ENCODE peak calls at places on chromosomes 1 and 21, in five cellular contexts. V, M, K, O and G are unnamed samples.
A peak's percentile ranks its signal among the peaks of the same experiment; 100 is the strongest.

GRCh38 chr21:24375201-24375600 is 1232.1 kb downstream of the MRPL39 start:
- DNase-seq in O (no peak), V (no peak), M (no peak), K (peak; percentile 7), G (no peak)

GRCh38 chr21:43865471-43866181 is 603 bp downstream of the AGPAT3 start:
- DNase-seq in M (no peak), O (peak; percentile 69), V (peak; percentile 15), K (peak; percentile 45), G (peak; percentile 36)

GRCh38 chr1:54885863-54886723 is 902 bp downstream of the DHCR24 start:
- DNase-seq in M (no peak), K (no peak), V (no peak), O (peak; percentile 66), G (peak; percentile 46)

GRCh38 chr1:66778266-66778665 is 22.8 kb downstream of the INSL5 start:
- DNase-seq in V (no peak), K (no peak), O (no peak), M (no peak), G (no peak)

GRCh38 chr1:205061665-205062069 is 18.7 kb downstream of the CNTN2 start:
- DNase-seq in M (peak; percentile 83), K (peak; percentile 65), O (peak; percentile 72), V (peak; percentile 52), G (peak; percentile 74)

GRCh38 chr1:89660086-89660946 is 27.4 kb downstream of the LRRC8C start:
- DNase-seq in M (no peak), O (no peak), V (peak; percentile 20), K (no peak), G (no peak)

GRCh38 chr1:71269823-71270222 is 189.0 kb upstream of the ZRANB2 start:
- DNase-seq in K (no peak), O (no peak), M (no peak), V (no peak), G (no peak)

GRCh38 chr1:228838717-228839500 is 103.6 kb downstream of the RHOU start:
- DNase-seq in V (peak; percentile 78), K (no peak), M (no peak), O (no peak), G (no peak)

GRCh38 chr1:59025898-59026426 is 242.1 kb upstream of the JUN start:
- DNase-seq in K (no peak), O (no peak), V (peak; percentile 47), M (no peak), G (no peak)

GRCh38 chr1:232386294-232386693 is 243.6 kb downstream of the SIPA1L2 start:
- DNase-seq in M (no peak), K (no peak), V (no peak), O (no peak), G (no peak)